ENCODE peak calls at places on chromosomes 13 and 19, in four cellular contexts. G is nephron progenitor cell, Y is psoas muscle, M is AG10803. A is an unnamed sample.

GRCh38 chr13:81916471-81916870 is 1575.5 kb upstream of the SPRY2 start:
- DNase-seq in G (no peak), Y (no peak), M (no peak), A (no peak)

GRCh38 chr19:6216996-6217751 is 62.6 kb downstream of the MLLT1 start:
- DNase-seq in G (peak; percentile 79), Y (no peak), M (no peak), A (no peak)

GRCh38 chr13:98752111-98752941 is at the start of gene SLC15A1:
- DNase-seq in G (peak; percentile 49), Y (no peak), M (no peak), A (no peak)

GRCh38 chr13:39765801-39766463 is 110.5 kb downstream of the COG6 start:
- DNase-seq in G (peak; percentile 9), Y (peak; percentile 18), M (peak; percentile 56), A (no peak)

GRCh38 chr13:63088226-63088625 is 1672.6 kb upstream of the PCDH20 start:
- DNase-seq in G (no peak), Y (no peak), M (no peak), A (no peak)

GRCh38 chr13:40539954-40540706 is 126.3 kb downstream of the FOXO1 start:
- DNase-seq in G (no peak), Y (no peak), M (peak; percentile 75), A (no peak)

GRCh38 chr13:39777527-39778061 is 122.1 kb downstream of the COG6 start:
- DNase-seq in G (no peak), Y (no peak), M (peak; percentile 90), A (no peak)

GRCh38 chr19:33683881-33684549 is 62.3 kb downstream of the CHST8 start:
- DNase-seq in G (peak; percentile 91), Y (peak; percentile 29), M (peak; percentile 27), A (no peak)

GRCh38 chr13:92136449-92137180 is 738.2 kb downstream of the GPC5 start:
- DNase-seq in G (no peak), Y (no peak), M (no peak), A (no peak)

GRCh38 chr13:50509771-50510441 is 333.6 kb downstream of the DLEU7 start:
- DNase-seq in G (no peak), Y (no peak), M (peak; percentile 36), A (no peak)

GRCh38 chr19:49857834-49858590 is 7.1 kb downstream of the PTOV1 start:
- DNase-seq in G (no peak), Y (no peak), M (no peak), A (no peak)

GRCh38 chr19:52922841-52923781 is at the start of gene ZNF888:
- DNase-seq in G (peak; percentile 88), Y (peak; percentile 85), M (peak; percentile 73), A (peak; percentile 93)

GRCh38 chr19:51784922-51785690 is 9.9 kb upstream of the FPR3 start:
- DNase-seq in G (no peak), Y (peak; percentile 65), M (peak; percentile 92), A (no peak)

GRCh38 chr19:50889638-50890037 is 16.4 kb downstream of the KLK2 start:
- DNase-seq in G (no peak), Y (no peak), M (no peak), A (no peak)

GRCh38 chr19:38977445-38978314 is 2.1 kb upstream of the FBXO17 start:
- DNase-seq in G (no peak), Y (no peak), M (no peak), A (no peak)

GRCh38 chr19:44050740-44051653 is 839 bp upstream of the ZNF223 start:
- DNase-seq in G (no peak), Y (no peak), M (peak; percentile 0), A (no peak)

GRCh38 chr19:22797040-22797439 is 13.1 kb upstream of the ZNF99 start:
- DNase-seq in G (no peak), Y (no peak), M (no peak), A (peak; percentile 23)

GRCh38 chr19:53947624-53948023 is 15.1 kb upstream of the CACNG8 start:
- DNase-seq in G (no peak), Y (no peak), M (no peak), A (no peak)

DNA sequence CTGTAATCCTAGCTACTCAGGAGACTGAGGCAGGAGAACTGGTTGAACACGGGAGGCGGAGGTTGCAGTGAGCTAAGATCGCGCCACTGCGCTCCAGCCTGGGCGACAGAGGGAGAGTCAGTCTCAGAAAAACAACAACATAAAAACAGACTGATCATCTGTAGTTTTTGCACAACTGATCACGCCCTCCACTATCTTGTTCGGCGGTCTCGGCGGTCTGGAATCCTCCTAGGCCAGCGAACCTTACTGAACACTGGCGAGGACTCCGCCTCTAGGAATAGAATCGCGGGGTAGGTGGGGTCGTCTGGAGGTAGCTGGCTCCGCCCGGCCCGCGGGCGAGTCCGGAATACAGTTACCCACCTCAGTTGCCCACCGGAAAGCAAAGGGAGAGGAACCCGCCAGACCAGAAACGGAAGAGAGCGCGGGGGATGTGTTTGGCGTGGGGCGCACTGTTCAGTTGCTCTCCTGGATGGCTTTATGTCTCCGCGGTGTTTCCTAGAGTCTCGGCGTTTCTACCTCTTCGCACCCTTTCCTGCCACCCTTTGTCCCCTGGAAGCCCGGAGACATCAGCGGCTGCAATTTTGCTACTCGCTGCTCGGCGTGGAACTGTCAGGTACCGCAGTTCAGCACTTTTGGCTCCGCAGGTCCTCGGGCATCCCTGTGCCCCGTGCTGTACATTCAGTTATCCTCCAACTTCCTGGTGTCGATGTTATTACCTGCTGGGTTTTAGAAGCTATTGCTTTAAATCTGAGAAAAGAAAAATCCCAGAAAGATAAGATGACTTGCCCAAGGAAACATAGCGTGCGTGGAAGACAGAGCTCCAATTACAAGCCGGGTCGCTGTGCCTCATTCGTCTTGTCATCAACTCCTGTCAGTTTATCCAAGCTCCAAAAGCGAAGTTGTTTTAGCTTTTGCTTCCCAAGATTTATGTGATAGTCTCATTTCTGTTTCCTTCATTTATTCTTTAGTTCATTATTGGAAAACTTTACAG is 24.9 kb upstream of the HNRNPA1L2 start:
- DNase-seq in G (peak; percentile 79), Y (peak; percentile 76), M (peak; percentile 79), A (peak; percentile 92)
- TF ChIP-seq CTCF in G (no peak), Y (no peak), M (no peak), A (no peak)

GRCh38 chr19:1364070-1364719 is 19.5 kb upstream of the NDUFS7 start:
- DNase-seq in G (no peak), Y (no peak), M (no peak), A (no peak)
- TF ChIP-seq CTCF in G (peak; percentile 32), Y (peak; percentile 6), M (peak; percentile 41), A (peak; percentile 39)

DNA sequence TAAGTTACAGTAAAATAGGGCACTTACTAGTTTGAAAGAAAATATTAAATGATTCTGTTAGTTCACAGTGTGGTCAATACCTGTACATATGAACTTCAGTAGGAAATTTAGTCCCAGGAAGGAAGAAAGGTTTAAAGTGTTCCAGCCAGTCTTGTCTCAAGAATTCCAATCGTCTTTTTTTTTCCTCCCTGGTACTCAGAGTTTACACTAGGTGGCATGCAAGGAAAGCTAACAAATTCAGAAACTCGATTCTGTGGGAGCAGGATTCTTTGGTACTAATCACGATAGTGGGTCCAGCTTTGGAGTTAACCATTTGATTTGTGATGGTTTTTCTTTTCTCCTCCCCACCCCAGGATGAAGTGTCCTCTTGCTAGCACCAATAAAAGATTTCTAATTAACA is 43.6 kb downstream of the POLR1D start:
- DNase-seq in G (no peak), Y (no peak), M (peak; percentile 6), A (no peak)
- TF ChIP-seq CTCF in G (no peak), Y (peak; percentile 24), M (peak; percentile 36), A (peak; percentile 22)

GRCh38 chr19:45200614-45201013 is 22.0 kb downstream of the BLOC1S3 start:
- DNase-seq in G (peak; percentile 59), Y (no peak), M (peak; percentile 40), A (peak; percentile 88)
- TF ChIP-seq CTCF in G (peak; percentile 55), Y (peak; percentile 38), M (peak; percentile 36), A (peak; percentile 74)

GRCh38 chr13:94254737-94255136 is 224.7 kb downstream of the DCT start:
- DNase-seq in G (no peak), Y (no peak), M (peak; percentile 20), A (no peak)

GRCh38 chr13:94249512-94249911 is 230.0 kb downstream of the DCT start:
- DNase-seq in G (no peak), Y (no peak), M (peak; percentile 78), A (no peak)

GRCh38 chr13:94248454-94249233 is 230.8 kb downstream of the DCT start:
- DNase-seq in G (no peak), Y (no peak), M (no peak), A (no peak)

GRCh38 chr13:94251801-94252200 is 227.7 kb downstream of the DCT start:
- DNase-seq in G (no peak), Y (peak; percentile 15), M (peak; percentile 72), A (no peak)

DNA sequence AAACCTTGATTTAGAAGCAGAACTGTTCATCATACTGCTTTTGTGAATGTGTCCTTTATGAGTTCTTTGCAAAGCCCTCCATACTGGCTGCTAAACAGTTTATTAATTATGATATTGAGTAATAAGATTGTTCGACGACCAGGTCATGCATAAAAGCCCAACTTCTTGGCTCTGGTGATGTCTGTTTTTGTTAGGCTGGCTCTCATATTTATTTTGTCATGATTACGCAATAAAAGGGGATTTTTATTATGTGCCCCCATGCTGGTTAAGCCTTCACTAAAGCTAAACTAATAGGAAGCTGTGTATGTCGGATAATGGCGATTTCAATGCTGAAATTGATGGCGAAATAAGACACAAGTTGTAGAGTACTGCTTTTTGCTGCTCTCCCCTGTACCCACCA is 227.3 kb downstream of the DCT start:
- DNase-seq in G (no peak), Y (no peak), M (peak; percentile 37), A (no peak)
- TF ChIP-seq CTCF in G (no peak), Y (no peak), M (no peak), A (no peak)

GRCh38 chr13:33383724-33384577 is 98.4 kb upstream of the STARD13 start:
- DNase-seq in G (no peak), Y (no peak), M (no peak), A (no peak)

GRCh38 chr13:33394294-33394932 is 108.9 kb upstream of the STARD13 start:
- DNase-seq in G (no peak), Y (no peak), M (no peak), A (no peak)

GRCh38 chr13:33392794-33393371 is 107.3 kb upstream of the STARD13 start:
- DNase-seq in G (no peak), Y (no peak), M (no peak), A (no peak)

GRCh38 chr13:33388254-33388998 is 102.9 kb upstream of the STARD13 start:
- DNase-seq in G (no peak), Y (no peak), M (peak; percentile 4), A (no peak)
- TF ChIP-seq CTCF in G (no peak), Y (no peak), M (no peak), A (no peak)

GRCh38 chr13:55567721-55568625 is 1572.7 kb upstream of the PRR20A start:
- DNase-seq in G (no peak), Y (no peak), M (no peak), A (no peak)

GRCh38 chr13:55566334-55566733 is 1574.4 kb upstream of the PRR20A start:
- DNase-seq in G (no peak), Y (no peak), M (no peak), A (no peak)

GRCh38 chr13:55566779-55567178 is 1573.9 kb upstream of the PRR20A start:
- DNase-seq in G (no peak), Y (no peak), M (no peak), A (no peak)

GRCh38 chr13:55560331-55560730 is 1580.4 kb upstream of the PRR20A start:
- DNase-seq in G (no peak), Y (no peak), M (no peak), A (no peak)

DNA sequence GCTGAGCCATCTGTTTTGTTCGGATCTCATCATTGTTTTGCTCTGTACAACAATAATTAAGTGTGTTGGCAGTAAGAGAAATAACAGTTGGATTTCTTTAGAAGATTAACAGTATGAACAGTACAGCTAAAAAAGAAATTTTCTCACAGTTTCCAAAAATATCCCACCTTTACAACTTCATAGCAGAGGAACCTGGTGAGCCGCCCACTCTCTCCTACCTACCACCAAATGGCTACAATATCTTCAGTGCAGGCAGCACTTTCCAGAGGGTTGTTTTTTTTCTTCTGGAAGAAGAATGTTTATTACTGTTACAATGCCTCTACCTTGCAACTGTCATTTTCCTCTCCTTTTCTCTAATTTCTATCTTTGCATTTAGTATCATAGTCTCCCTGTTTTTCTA is 1577.5 kb upstream of the PRR20A start:
- DNase-seq in G (no peak), Y (no peak), M (no peak), A (no peak)
- TF ChIP-seq CTCF in G (no peak), Y (no peak), M (no peak), A (no peak)

A was measured in osteocyte.